ENCODE peak calls at places on chromosome 14, in seven cellular contexts. V is stomach, I is mesothelial cell of epicardium, F is fibroblast of gingiva, R is AG10803, N is AG08395, Y is NCI-H2081. H is an unnamed sample.

GRCh38 chr14:36270191-36270590 is 50.2 kb downstream of the MBIP start:
- DNase-seq in V (no peak), I (no peak), F (no peak), R (no peak), N (no peak), Y (no peak), H (no peak)

GRCh38 chr14:76715102-76715926 is 46.0 kb upstream of the VASH1 start:
- DNase-seq in V (no peak), I (no peak), F (no peak), R (peak), N (no peak), Y (peak), H (no peak)

GRCh38 chr14:79271122-79271521 is 940.2 kb downstream of the DIO2 start:
- DNase-seq in V (no peak), I (no peak), F (no peak), R (no peak), N (no peak), Y (no peak), H (no peak)

GRCh38 chr14:55976219-55976618 is 142.0 kb upstream of the PELI2 start:
- DNase-seq in V (peak), I (no peak), F (no peak), R (no peak), N (no peak), Y (peak), H (no peak)

GRCh38 chr14:57692671-57693070 is 173.2 kb downstream of the SLC35F4 start:
- DNase-seq in V (no peak), I (no peak), F (peak), R (peak), N (peak), Y (peak), H (peak)

GRCh38 chr14:101862177-101862576 is 100.7 kb downstream of the PPP2R5C start:
- DNase-seq in V (no peak), I (no peak), F (no peak), R (peak), N (peak), Y (no peak), H (no peak)

GRCh38 chr14:29937116-29937515 is 9.5 kb upstream of the PRKD1 start:
- DNase-seq in V (no peak), I (no peak), F (no peak), R (peak), N (peak), Y (no peak), H (no peak)

GRCh38 chr14:42804146-42804545 is 1197.5 kb downstream of the LRFN5 start:
- DNase-seq in V (no peak), I (no peak), F (no peak), R (no peak), N (no peak), Y (no peak), H (peak)

GRCh38 chr14:62451221-62451620 is 594.0 kb downstream of the KCNH5 start:
- DNase-seq in V (no peak), I (no peak), F (no peak), R (no peak), N (no peak), Y (no peak), H (no peak)

GRCh38 chr14:106586098-106586704 is 1059.8 kb downstream of the TMEM121 start:
- DNase-seq in V (peak), I (no peak), F (no peak), R (no peak), N (no peak), Y (no peak), H (no peak)

GRCh38 chr14:103022669-103023044 is 34.7 kb downstream of the CDC42BPB start:
- DNase-seq in V (no peak), I (no peak), F (no peak), R (no peak), N (no peak), Y (no peak), H (no peak)

GRCh38 chr14:50649691-50650090 is 18.4 kb downstream of the SAV1 start:
- DNase-seq in V (no peak), I (no peak), F (no peak), R (no peak), N (no peak), Y (no peak), H (no peak)

GRCh38 chr14:55336161-55336560 is 64.9 kb downstream of the FBXO34 start:
- DNase-seq in V (peak), I (no peak), F (no peak), R (peak), N (no peak), Y (peak), H (no peak)

GRCh38 chr14:73467377-73467776 is 9.0 kb upstream of the NUMB start:
- DNase-seq in V (no peak), I (no peak), F (no peak), R (no peak), N (no peak), Y (no peak), H (no peak)

GRCh38 chr14:67577909-67578749 is 21.9 kb downstream of the PIGH start:
- DNase-seq in V (no peak), I (no peak), F (no peak), R (no peak), N (no peak), Y (no peak), H (no peak)

GRCh38 chr14:52366796-52367315 is 52.7 kb downstream of the PTGER2 start:
- DNase-seq in V (no peak), I (no peak), F (no peak), R (peak), N (no peak), Y (no peak), H (no peak)

GRCh38 chr14:94728950-94729349 is 41.0 kb downstream of the GSC start:
- DNase-seq in V (no peak), I (no peak), F (no peak), R (no peak), N (no peak), Y (no peak), H (no peak)

GRCh38 chr14:85514487-85514886 is 15.5 kb upstream of the FLRT2 start:
- DNase-seq in V (no peak), I (no peak), F (no peak), R (no peak), N (no peak), Y (no peak), H (no peak)

GRCh38 chr14:31510222-31510621 is 22.4 kb upstream of the GPR33 start:
- DNase-seq in V (no peak), I (no peak), F (no peak), R (peak), N (peak), Y (peak), H (peak)

GRCh38 chr14:22177870-22178269 is 411.2 kb downstream of the DAD1 start:
- DNase-seq in V (no peak), I (no peak), F (no peak), R (no peak), N (no peak), Y (no peak), H (no peak)

GRCh38 chr14:34873591-34874385 is 1.4 kb downstream of the BAZ1A start:
- DNase-seq in V (peak), I (peak), F (peak), R (peak), N (peak), Y (peak), H (no peak)

GRCh38 chr14:41476526-41476925 is 130.2 kb upstream of the LRFN5 start:
- DNase-seq in V (no peak), I (no peak), F (no peak), R (no peak), N (no peak), Y (no peak), H (peak)

GRCh38 chr14:58299665-58300202 is 1.4 kb downstream of the ARID4A start:
- DNase-seq in V (no peak), I (peak), F (peak), R (no peak), N (no peak), Y (no peak), H (no peak)

GRCh38 chr14:32468955-32469354 is 139.9 kb downstream of the AKAP6 start:
- DNase-seq in V (no peak), I (no peak), F (peak), R (peak), N (peak), Y (no peak), H (no peak)

GRCh38 chr14:71555654-71556559 is 376.3 kb upstream of the RGS6 start:
- DNase-seq in V (no peak), I (no peak), F (peak), R (peak), N (no peak), Y (peak), H (no peak)

GRCh38 chr14:20697273-20698017 is 8.9 kb downstream of the ANG start:
- DNase-seq in V (peak), I (peak), F (peak), R (peak), N (peak), Y (peak), H (peak)

GRCh38 chr14:76961631-76962302 is 66.7 kb downstream of the IRF2BPL start:
- DNase-seq in V (peak), I (peak), F (peak), R (peak), N (peak), Y (peak), H (no peak)

GRCh38 chr14:101476258-101476930 is 84.9 kb upstream of the DIO3 start:
- DNase-seq in V (peak), I (peak), F (no peak), R (no peak), N (no peak), Y (no peak), H (no peak)

GRCh38 chr14:60632777-60633176 is 16.5 kb downstream of the SIX1 start:
- DNase-seq in V (no peak), I (no peak), F (no peak), R (no peak), N (no peak), Y (no peak), H (no peak)